ENCODE peak calls at places on chromosome X, in five cellular contexts. N is cardiac muscle cell, X is GM10248, K is WTC11, W is HFF-Myc. Z is an unnamed sample.

GRCh38 chrX:431032-431431 is 44.3 kb upstream of the PPP2R3B start:
- DNase-seq in N (no peak), X (no peak), K (no peak), W (no peak), Z (no peak)

GRCh38 chrX:69369999-69370398 is 134.1 kb upstream of the NALF2 start:
- DNase-seq in N (no peak), X (no peak), K (no peak), W (no peak), Z (no peak)

GRCh38 chrX:76109654-76110053 is 63.2 kb upstream of the PBDC1 start:
- DNase-seq in N (no peak), X (no peak), K (no peak), W (no peak), Z (no peak)

GRCh38 chrX:72604112-72604511 is 31.5 kb upstream of the HDAC8 start:
- DNase-seq in N (no peak), X (no peak), K (no peak), W (no peak), Z (no peak)

GRCh38 chrX:40418413-40419195 is 162.2 kb upstream of the ATP6AP2 start:
- DNase-seq in N (no peak), X (no peak), K (no peak), W (no peak), Z (no peak)

GRCh38 chrX:9595131-9595530 is 130.3 kb downstream of the TBL1X start:
- DNase-seq in N (peak), X (no peak), K (no peak), W (no peak), Z (no peak)

GRCh38 chrX:131308980-131309379 is 19.9 kb upstream of the IGSF1 start:
- DNase-seq in N (no peak), X (no peak), K (no peak), W (no peak), Z (no peak)

GRCh38 chrX:9927638-9928037 is 39.5 kb upstream of the CLDN34 start:
- DNase-seq in N (no peak), X (no peak), K (peak), W (no peak), Z (no peak)

GRCh38 chrX:15916704-15917084 is 62.1 kb upstream of the AP1S2 start:
- DNase-seq in N (no peak), X (no peak), K (no peak), W (no peak), Z (no peak)

GRCh38 chrX:46898207-46898606 is 14.0 kb upstream of the JADE3 start:
- DNase-seq in N (no peak), X (no peak), K (no peak), W (no peak), Z (no peak)

GRCh38 chrX:119177278-119177677 is 49.7 kb upstream of the KIAA1210 start:
- DNase-seq in N (no peak), X (no peak), K (no peak), W (no peak), Z (no peak)

GRCh38 chrX:130245441-130245840 is 23.3 kb downstream of the ZNF280C start:
- DNase-seq in N (peak), X (no peak), K (no peak), W (no peak), Z (no peak)

GRCh38 chrX:72018277-72019112 is 107.8 kb downstream of the NHSL2 start:
- DNase-seq in N (peak), X (peak), K (peak), W (no peak), Z (peak)

GRCh38 chrX:38664285-38664684 is 102.9 kb downstream of the TSPAN7 start:
- DNase-seq in N (peak), X (no peak), K (no peak), W (no peak), Z (peak)
- TF ChIP-seq CTCF in N (peak), X (peak), K (no peak), W (no peak), Z (no peak)

GRCh38 chrX:153371256-153371655 is 29.9 kb downstream of the PNMA6E start:
- DNase-seq in N (no peak), X (no peak), K (no peak), W (no peak), Z (no peak)

GRCh38 chrX:153375571-153375970 is 25.6 kb downstream of the PNMA6E start:
- DNase-seq in N (no peak), X (no peak), K (no peak), W (no peak), Z (no peak)

GRCh38 chrX:153377727-153378126 is 23.4 kb downstream of the PNMA6E start:
- DNase-seq in N (no peak), X (no peak), K (no peak), W (no peak), Z (no peak)

GRCh38 chrX:153372949-153373348 is 28.2 kb downstream of the PNMA6E start:
- DNase-seq in N (no peak), X (no peak), K (no peak), W (no peak), Z (no peak)

GRCh38 chrX:153374426-153374825 is 26.7 kb downstream of the PNMA6E start:
- DNase-seq in N (no peak), X (no peak), K (no peak), W (no peak), Z (no peak)
- TF ChIP-seq CTCF in N (no peak), X (no peak), K (no peak), W (no peak), Z (no peak)

GRCh38 chrX:33307954-33308353 is 96.6 kb upstream of the DMD start:
- DNase-seq in N (peak), X (no peak), K (no peak), W (no peak), Z (no peak)
- TF ChIP-seq CTCF in N (no peak), X (no peak), K (no peak), W (no peak), Z (no peak)

DNA sequence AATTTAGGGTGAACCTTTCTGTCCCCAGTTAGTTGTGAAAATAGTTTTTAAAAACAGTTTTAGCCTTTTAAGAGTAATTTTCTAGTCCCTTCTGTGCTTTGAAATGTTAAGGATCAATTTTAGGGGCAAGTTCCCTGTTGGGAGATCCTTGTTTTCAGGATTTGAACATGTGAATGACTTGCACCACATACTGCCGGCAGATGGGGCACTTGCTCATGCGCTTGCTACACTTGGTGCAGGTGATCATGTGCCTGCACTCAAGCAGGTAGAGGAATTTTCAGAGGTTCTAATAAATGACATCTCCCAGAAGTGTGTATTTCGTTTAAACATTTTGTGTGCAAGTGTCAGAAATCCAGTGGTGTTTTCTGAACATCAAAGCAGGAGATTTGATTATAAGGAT is 195.9 kb downstream of the CHM start:
- DNase-seq in N (peak), X (no peak), K (peak), W (no peak), Z (peak)
- TF ChIP-seq CTCF in N (peak), X (peak), K (no peak), W (peak), Z (no peak)

GRCh38 chrX:151825927-151826471 is 86.7 kb upstream of the MAGEA4 start:
- DNase-seq in N (peak), X (no peak), K (no peak), W (peak), Z (no peak)
- TF ChIP-seq CTCF in N (peak), X (no peak), K (no peak), W (peak), Z (no peak)

DNA sequence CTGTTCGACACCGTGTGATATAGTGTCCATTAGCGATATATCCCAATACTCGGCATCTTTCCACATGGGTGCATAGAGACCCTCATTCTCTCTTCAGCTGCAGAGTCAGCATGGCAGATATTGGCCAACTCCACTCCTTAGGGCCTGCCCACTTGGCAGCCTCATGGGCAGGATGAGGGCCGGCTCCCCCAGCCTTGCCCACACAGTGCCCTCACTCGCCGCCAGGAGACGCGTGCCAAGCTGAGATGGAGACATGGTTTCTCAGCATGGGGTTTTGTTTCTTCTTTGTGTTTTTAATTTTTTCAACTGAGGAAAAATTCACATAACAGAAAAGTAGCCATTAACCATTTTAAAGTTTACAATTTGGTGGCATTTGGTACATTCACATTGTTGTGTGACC is 5.3 kb upstream of the PLXNA3 start:
- DNase-seq in N (no peak), X (no peak), K (no peak), W (no peak), Z (no peak)
- TF ChIP-seq CTCF in N (no peak), X (no peak), K (no peak), W (no peak), Z (no peak)

DNA sequence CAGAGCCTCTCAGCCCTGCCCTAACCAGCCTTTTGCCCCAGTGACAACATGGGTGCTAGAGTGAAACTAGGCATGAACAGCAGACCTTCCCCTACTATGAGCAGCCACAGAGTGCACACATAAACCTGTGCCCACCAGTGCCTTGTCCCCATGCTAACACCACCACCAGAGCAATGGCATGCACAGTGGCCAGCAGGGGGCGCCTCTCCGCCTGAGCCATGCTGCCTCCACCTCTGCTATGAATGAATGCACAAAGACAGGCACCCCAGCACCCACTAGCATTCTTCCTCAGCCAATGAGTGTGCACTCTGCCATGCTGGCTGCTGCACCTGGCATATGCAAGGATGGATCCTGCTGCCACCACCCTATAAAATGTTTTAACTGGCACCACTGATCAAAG is 286.9 kb upstream of the FGF16 start:
- DNase-seq in N (no peak), X (no peak), K (peak), W (no peak), Z (peak)
- TF ChIP-seq CTCF in N (no peak), X (peak), K (peak), W (peak), Z (peak)

GRCh38 chrX:104166735-104167436 is 633 bp downstream of the FAM199X start:
- DNase-seq in N (no peak), X (no peak), K (peak), W (no peak), Z (no peak)

GRCh38 chrX:104168127-104168526 is 1.9 kb downstream of the FAM199X start:
- DNase-seq in N (no peak), X (no peak), K (no peak), W (no peak), Z (no peak)

GRCh38 chrX:104165894-104166734 is at the start of gene FAM199X:
- DNase-seq in N (peak), X (peak), K (peak), W (peak), Z (peak)
- TF ChIP-seq CTCF in N (peak), X (peak), K (peak), W (peak), Z (peak)

Z was measured in endothelial cell.